ENCODE peak calls at places on chromosomes 1 and 21, in seven cellular contexts. M is prostate gland; D is hepatocyte; G is testis; A is vagina; U is Karpas-422; E is CD4-positive, CD25-positive, alpha-beta regulatory T cell. B is an unnamed sample. For H3K4me1, the result is how much of the 10 kb centered on the place peaks cover.

GRCh38 chr1:202286622-202287097 is 55.1 kb downstream of the UBE2T start:
- DNase-seq in D (no peak), A (no peak), M (no peak), E (no peak), U (no peak), G (peak), B (no peak)

GRCh38 chr1:10674700-10675598 is 121.5 kb downstream of the CASZ1 start:
- DNase-seq in G (no peak), A (no peak), U (no peak), D (no peak), E (no peak), M (peak), B (no peak)

GRCh38 chr1:94327001-94327685 is 89.8 kb upstream of the ARHGAP29 start:
- DNase-seq in E (no peak), A (no peak), G (peak), M (no peak), D (peak), U (no peak), B (peak)

GRCh38 chr1:161311595-161312181 is 1.9 kb upstream of the MPZ start:
- DNase-seq in E (no peak), M (no peak), G (peak), U (no peak), A (no peak), D (no peak), B (no peak)

GRCh38 chr1:162131405-162132321 is 62.2 kb downstream of the NOS1AP start:
- DNase-seq in G (no peak), A (no peak), M (peak), E (no peak), U (no peak), D (peak), B (no peak)

GRCh38 chr1:54254055-54254454 is 54.1 kb downstream of the MRPL37 start:
- DNase-seq in M (no peak), G (no peak), D (no peak), A (no peak), U (no peak), E (no peak), B (no peak)

GRCh38 chr1:226312065-226312464 is 3.1 kb upstream of the LIN9 start:
- DNase-seq in A (no peak), U (no peak), E (no peak), M (no peak), D (no peak), G (no peak), B (no peak)

GRCh38 chr1:161962094-161962887 is 61.4 kb downstream of the OLFML2B start:
- DNase-seq in A (no peak), E (no peak), M (no peak), U (no peak), D (no peak), G (no peak), B (peak)

GRCh38 chr21:44304846-44305245 is 5.0 kb downstream of the PFKL start:
- DNase-seq in G (peak), E (peak), U (peak), M (peak), A (no peak), D (peak), B (peak)

DNA sequence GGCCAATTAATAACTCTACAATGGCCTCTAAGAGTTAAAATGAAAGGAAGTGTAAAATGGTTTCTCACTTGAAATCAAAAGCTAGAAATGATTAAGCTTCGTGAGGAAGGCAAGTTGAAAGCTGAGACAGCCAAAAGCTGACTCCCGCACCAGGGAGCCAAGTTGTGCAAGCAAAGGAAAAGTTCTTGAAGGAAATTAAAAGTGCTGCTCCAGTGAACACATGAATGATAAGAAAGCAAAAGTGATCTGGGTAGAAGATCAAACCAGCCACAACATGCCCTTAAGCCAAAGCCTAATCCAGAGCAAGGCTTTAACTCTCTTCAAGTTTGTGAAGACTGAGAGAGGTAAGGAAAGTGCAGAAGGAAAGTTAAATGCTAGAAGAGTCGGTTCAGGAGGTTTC is 22.7 kb downstream of the CYYR1 start:
- DNase-seq in U (no peak), D (no peak), M (no peak), E (no peak), A (no peak), G (no peak), B (no peak)
- H3K4me1 ChIP-seq in U (under half), D (under half), M (under half), E (under half), A (under half), G (under half), B (under half)

DNA sequence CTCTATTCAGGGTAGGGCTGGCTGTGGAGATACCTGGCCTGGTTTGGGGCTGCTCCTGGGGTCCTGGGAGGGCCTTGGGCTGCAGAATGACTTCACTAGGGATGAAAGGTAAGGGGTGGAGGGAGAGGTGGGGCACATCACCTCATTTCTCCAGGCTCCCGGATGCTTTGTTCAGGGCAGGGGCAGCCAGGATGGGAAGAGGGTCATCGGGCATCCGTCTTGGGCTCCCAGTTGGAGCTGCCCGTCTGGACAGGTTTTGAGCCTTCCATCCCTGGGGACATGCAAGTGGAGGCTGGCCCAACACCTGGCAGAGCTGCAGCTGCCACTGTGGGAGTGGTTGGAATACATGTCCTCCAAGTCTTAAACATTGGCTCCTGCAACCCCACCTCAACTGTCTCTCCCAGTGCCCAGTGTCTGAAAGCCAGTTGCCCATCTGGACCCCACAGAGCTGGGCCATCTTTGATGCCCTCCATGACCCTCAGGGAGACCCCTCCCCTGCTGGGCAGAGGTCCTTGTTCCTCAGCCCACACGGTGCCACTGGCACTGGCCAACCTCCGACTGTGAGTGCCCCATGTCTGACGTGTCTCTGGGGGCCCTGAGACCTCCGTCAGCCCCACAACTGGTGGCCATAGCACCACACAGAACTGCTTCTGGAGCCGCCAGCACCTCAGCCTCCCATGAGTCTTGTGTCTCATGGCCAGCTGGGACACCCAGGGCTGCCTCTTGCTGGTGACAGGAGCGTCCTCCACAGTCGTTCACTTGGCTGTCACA is 52.8 kb downstream of the TRIM11 start:
- DNase-seq in U (no peak), G (no peak), M (no peak), A (no peak), E (no peak), D (no peak), B (no peak)
- H3K4me1 ChIP-seq in U (under half), G (under half), M (under half), A (under half), E (under half), D (under half), B (under half)

DNA sequence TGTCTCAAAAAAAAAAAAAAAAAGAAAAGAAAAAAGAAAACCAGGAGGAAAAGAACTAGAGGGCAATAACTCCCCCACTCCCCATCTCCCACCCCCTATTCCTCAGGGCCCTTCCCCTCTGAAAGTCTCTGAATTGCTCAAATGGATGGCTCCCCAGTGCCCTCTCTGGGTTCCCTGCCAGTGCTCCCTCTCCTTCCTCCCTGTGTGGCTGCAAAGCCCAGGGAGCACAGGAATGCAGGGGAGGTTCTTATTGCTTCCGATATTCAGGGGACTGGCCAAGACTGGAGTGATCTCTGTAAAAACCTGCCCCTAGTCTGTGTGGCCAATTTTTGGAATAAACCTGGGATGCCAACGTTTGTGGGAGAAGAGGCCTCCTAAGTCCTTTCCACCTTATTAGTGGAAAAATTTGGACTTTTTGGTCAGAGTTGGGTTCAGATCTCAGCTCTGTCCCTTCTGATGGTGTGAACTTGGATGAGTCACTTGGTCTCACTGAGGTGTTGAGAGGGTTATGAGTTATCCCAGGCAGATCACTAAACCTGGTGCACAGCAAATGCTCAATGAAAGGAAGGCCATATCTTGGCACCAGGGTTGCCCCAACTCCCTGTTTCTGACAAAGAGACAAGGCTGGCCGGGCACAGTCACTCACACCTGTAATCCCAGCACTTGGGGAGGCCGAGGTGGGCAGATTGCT is 13.4 kb upstream of the ARHGEF10L start:
- DNase-seq in M (no peak), A (no peak), U (no peak), E (no peak), G (no peak), D (no peak), B (no peak)
- H3K4me1 ChIP-seq in M (under half), A (under half), U (under half), E (under half), G (under half), D (under half), B (under half)

GRCh38 chr1:89959070-89959654 is 35.7 kb upstream of the ZNF326 start:
- DNase-seq in E (no peak), M (no peak), D (no peak), U (no peak), A (no peak), G (no peak), B (no peak)

GRCh38 chr1:89957063-89957462 is 37.8 kb upstream of the ZNF326 start:
- DNase-seq in U (no peak), E (no peak), A (no peak), D (no peak), G (no peak), M (no peak), B (no peak)

GRCh38 chr1:89962742-89963075 is 32.2 kb upstream of the ZNF326 start:
- DNase-seq in G (no peak), E (no peak), M (no peak), D (no peak), U (no peak), A (no peak), B (no peak)

GRCh38 chr1:89962024-89962741 is 32.7 kb upstream of the ZNF326 start:
- DNase-seq in A (no peak), M (no peak), G (no peak), U (no peak), E (no peak), D (no peak), B (no peak)

DNA sequence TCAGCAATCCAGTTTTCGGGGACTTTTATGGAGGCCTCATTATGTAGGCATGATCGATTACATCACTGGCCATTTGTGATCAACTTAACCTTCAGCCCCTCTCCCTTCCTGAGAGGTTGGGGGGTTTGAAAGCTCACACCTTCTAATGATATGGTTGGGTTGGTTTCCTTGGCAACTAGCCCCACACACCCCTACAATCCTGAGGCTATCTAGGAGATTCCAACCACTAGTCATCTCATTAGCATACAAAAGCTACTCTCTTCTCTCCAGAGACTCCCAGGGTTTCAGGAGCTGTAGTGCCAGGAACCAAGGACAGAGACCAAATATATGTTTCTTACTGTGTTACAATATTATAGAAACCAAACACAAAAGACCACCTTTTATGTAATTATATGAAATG is 35.2 kb upstream of the ZNF326 start:
- DNase-seq in D (no peak), U (no peak), A (no peak), G (no peak), M (no peak), E (no peak), B (no peak)
- H3K4me1 ChIP-seq in D (under half), U (under half), A (under half), G (under half), M (under half), E (under half), B (under half)

GRCh38 chr1:229690662-229691061 is 64.6 kb downstream of the URB2 start:
- DNase-seq in U (peak), E (no peak), M (no peak), D (no peak), A (no peak), G (no peak), B (no peak)
- H3K4me1 ChIP-seq in U (under half), E (under half), M (under half), D (under half), A (under half), G (under half), B (under half)

GRCh38 chr1:113533061-113533460 is 142.7 kb downstream of the MAGI3 start:
- DNase-seq in A (no peak), U (no peak), M (no peak), E (no peak), G (no peak), D (no peak), B (no peak)
- H3K4me1 ChIP-seq in A (under half), U (under half), M (under half), E (under half), G (under half), D (under half), B (under half)

DNA sequence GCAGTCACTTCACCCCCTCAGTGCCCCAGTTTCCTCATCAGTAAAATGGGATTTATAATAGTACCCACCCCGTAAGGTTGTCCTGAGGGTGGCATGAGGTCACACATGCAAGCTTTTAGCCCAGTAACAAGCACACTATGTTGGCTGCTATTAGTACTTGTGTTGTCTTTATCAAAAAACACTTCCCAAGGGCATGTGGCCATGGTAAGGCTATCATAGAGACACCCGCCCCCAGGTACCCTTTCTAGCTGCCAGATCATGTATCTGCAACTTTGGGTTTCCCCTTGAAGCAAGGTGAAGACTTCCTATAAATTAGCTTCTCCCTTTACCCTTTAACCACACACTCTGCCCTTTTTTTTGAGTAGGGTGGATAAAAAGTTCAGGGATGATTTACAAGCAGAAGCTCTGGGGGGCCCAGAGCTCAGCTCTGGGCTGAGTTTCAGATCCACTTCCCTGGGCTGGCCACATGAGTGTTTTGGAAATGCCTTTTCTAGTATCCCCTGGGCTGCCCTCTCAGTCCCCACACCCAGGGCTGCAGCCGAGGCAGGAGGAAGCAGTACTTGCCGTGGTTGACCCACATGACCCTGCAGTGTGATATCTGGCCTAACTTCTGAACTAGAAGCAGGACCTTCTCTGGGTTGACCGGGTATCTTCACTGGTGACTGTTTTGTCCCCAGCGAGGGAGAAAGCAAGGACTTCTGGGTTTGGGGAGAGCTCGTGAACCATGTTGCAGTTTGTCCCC is 2.0 kb downstream of the ZDHHC18 start:
- DNase-seq in D (no peak), G (no peak), E (no peak), A (no peak), U (no peak), M (no peak), B (no peak)
- H3K4me1 ChIP-seq in D (under half), G (under half), E (half or more), A (under half), U (under half), M (under half), B (under half)

GRCh38 chr1:119968068-119968492 is 71.8 kb upstream of the ADAM30 start:
- DNase-seq in U (peak), M (no peak), A (no peak), G (peak), E (peak), D (peak), B (peak)

GRCh38 chr1:119966681-119967080 is 70.4 kb upstream of the ADAM30 start:
- DNase-seq in G (peak), E (no peak), D (no peak), A (no peak), U (peak), M (no peak), B (no peak)

GRCh38 chr1:119962296-119962968 is 66.1 kb upstream of the ADAM30 start:
- DNase-seq in E (no peak), U (no peak), A (no peak), D (no peak), G (peak), M (no peak), B (no peak)

GRCh38 chr1:119966020-119966419 is 69.7 kb upstream of the ADAM30 start:
- DNase-seq in G (peak), M (no peak), U (peak), E (no peak), D (no peak), A (no peak), B (no peak)

DNA sequence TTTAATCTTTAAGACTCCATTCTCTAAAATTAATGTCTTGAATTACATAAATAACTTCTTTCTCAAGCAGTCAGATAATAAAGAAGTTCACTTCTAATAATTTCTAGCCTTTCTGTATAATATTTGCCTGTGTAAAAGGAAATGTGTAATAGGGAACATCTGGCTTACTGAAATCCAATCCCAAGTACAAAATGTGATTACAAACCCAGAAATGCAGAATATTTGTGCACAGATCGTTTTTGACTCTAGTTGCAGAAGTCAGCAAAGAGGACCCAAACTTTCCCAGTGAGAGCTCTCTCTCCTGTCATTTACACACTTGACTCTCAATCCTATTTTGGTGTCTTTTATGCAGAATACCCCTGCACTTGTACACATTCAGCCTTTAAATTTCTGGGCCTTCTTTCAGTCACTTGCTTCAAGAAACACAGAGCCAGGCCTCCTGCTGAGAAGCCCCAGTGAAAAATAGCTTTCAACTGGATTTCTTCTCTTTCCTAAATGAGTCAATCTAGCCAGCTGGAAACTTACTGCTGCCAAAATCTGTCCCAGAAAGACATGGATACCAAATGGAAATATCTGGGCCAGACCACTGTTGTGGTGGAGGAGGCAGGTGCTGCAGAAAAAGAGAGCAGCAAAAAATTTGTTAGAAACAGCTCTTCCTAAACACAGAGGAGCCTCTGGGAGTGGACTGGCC is 68.5 kb upstream of the ADAM30 start:
- DNase-seq in D (no peak), E (no peak), M (no peak), A (no peak), G (no peak), U (peak), B (no peak)
- H3K4me1 ChIP-seq in D (under half), E (under half), M (under half), A (under half), G (under half), U (under half), B (under half)